ENCODE peak calls at places on chromosomes 1 and 21, in nine cellular contexts. One of them, this sample, is unnamed.

GRCh38 chr1:58802640-58803476 is 19.0 kb upstream of the JUN start:
- DNase-seq in right lobe of liver: no peak
- DNase-seq in IMR-90: no peak
- DNase-seq in sigmoid colon: no peak
- DNase-seq in A549: no peak
- DNase-seq in tibial nerve: no peak
- DNase-seq in breast epithelium: no peak
- DNase-seq in GM12878: no peak
- DNase-seq in Peyer's patch: no peak
- DNase-seq in this sample: peak

GRCh38 chr1:170871868-170872267 is 63.5 kb upstream of the MROH9 start:
- DNase-seq in right lobe of liver: no peak
- DNase-seq in IMR-90: no peak
- DNase-seq in sigmoid colon: no peak
- DNase-seq in A549: no peak
- DNase-seq in tibial nerve: no peak
- DNase-seq in breast epithelium: no peak
- DNase-seq in GM12878: no peak
- DNase-seq in Peyer's patch: no peak
- DNase-seq in this sample: no peak

GRCh38 chr1:185317886-185318310 is 855 bp upstream of the IVNS1ABP start:
- DNase-seq in right lobe of liver: peak
- DNase-seq in IMR-90: no peak
- DNase-seq in sigmoid colon: peak
- DNase-seq in A549: peak
- DNase-seq in tibial nerve: no peak
- DNase-seq in breast epithelium: peak
- DNase-seq in GM12878: peak
- DNase-seq in Peyer's patch: no peak
- DNase-seq in this sample: peak

GRCh38 chr21:31476551-31477120 is 132.6 kb upstream of the TIAM1 start:
- DNase-seq in right lobe of liver: no peak
- DNase-seq in IMR-90: no peak
- DNase-seq in sigmoid colon: peak
- DNase-seq in A549: no peak
- DNase-seq in tibial nerve: no peak
- DNase-seq in breast epithelium: no peak
- DNase-seq in GM12878: no peak
- DNase-seq in Peyer's patch: no peak
- DNase-seq in this sample: no peak

GRCh38 chr21:14591882-14592281 is 45.8 kb upstream of the SAMSN1 start:
- DNase-seq in right lobe of liver: peak
- DNase-seq in IMR-90: no peak
- DNase-seq in sigmoid colon: no peak
- DNase-seq in A549: no peak
- DNase-seq in tibial nerve: no peak
- DNase-seq in breast epithelium: no peak
- DNase-seq in GM12878: no peak
- DNase-seq in Peyer's patch: no peak
- DNase-seq in this sample: peak

GRCh38 chr1:210786546-210786945 is 347.4 kb downstream of the KCNH1 start:
- DNase-seq in right lobe of liver: no peak
- DNase-seq in IMR-90: no peak
- DNase-seq in sigmoid colon: no peak
- DNase-seq in A549: no peak
- DNase-seq in tibial nerve: no peak
- DNase-seq in breast epithelium: no peak
- DNase-seq in GM12878: no peak
- DNase-seq in Peyer's patch: no peak
- DNase-seq in this sample: no peak

GRCh38 chr1:167821969-167822685 is 91.8 kb downstream of the ADCY10 start:
- DNase-seq in right lobe of liver: no peak
- DNase-seq in IMR-90: peak
- DNase-seq in sigmoid colon: no peak
- DNase-seq in A549: peak
- DNase-seq in tibial nerve: no peak
- DNase-seq in breast epithelium: no peak
- DNase-seq in GM12878: no peak
- DNase-seq in Peyer's patch: no peak
- DNase-seq in this sample: no peak

GRCh38 chr1:97849350-97850339 is 71.2 kb downstream of the DPYD start:
- DNase-seq in right lobe of liver: no peak
- DNase-seq in IMR-90: peak
- DNase-seq in sigmoid colon: no peak
- DNase-seq in A549: peak
- DNase-seq in tibial nerve: no peak
- DNase-seq in breast epithelium: no peak
- DNase-seq in GM12878: no peak
- DNase-seq in Peyer's patch: no peak
- DNase-seq in this sample: no peak

GRCh38 chr1:109794319-109795132 is 30.8 kb upstream of the EPS8L3 start:
- DNase-seq in right lobe of liver: peak
- DNase-seq in IMR-90: no peak
- DNase-seq in sigmoid colon: no peak
- DNase-seq in A549: no peak
- DNase-seq in tibial nerve: no peak
- DNase-seq in breast epithelium: no peak
- DNase-seq in GM12878: no peak
- DNase-seq in Peyer's patch: peak
- DNase-seq in this sample: no peak

GRCh38 chr1:205317311-205317917 is 4.1 kb downstream of the NUAK2 start:
- DNase-seq in right lobe of liver: peak
- DNase-seq in IMR-90: no peak
- DNase-seq in sigmoid colon: no peak
- DNase-seq in A549: peak
- DNase-seq in tibial nerve: no peak
- DNase-seq in breast epithelium: peak
- DNase-seq in GM12878: no peak
- DNase-seq in Peyer's patch: peak
- DNase-seq in this sample: no peak

GRCh38 chr1:205318231-205318991 is 3.1 kb downstream of the NUAK2 start:
- DNase-seq in right lobe of liver: peak
- DNase-seq in IMR-90: no peak
- DNase-seq in sigmoid colon: no peak
- DNase-seq in A549: peak
- DNase-seq in tibial nerve: no peak
- DNase-seq in breast epithelium: no peak
- DNase-seq in GM12878: no peak
- DNase-seq in Peyer's patch: no peak
- DNase-seq in this sample: no peak

GRCh38 chr1:205321959-205322283 is 376 bp upstream of the NUAK2 start:
- DNase-seq in right lobe of liver: no peak
- DNase-seq in IMR-90: no peak
- DNase-seq in sigmoid colon: no peak
- DNase-seq in A549: no peak
- DNase-seq in tibial nerve: no peak
- DNase-seq in breast epithelium: no peak
- DNase-seq in GM12878: no peak
- DNase-seq in Peyer's patch: no peak
- DNase-seq in this sample: no peak

GRCh38 chr1:205321109-205321958 is at the start of gene NUAK2:
- DNase-seq in right lobe of liver: peak
- DNase-seq in IMR-90: peak
- DNase-seq in sigmoid colon: peak
- DNase-seq in A549: peak
- DNase-seq in tibial nerve: peak
- DNase-seq in breast epithelium: peak
- DNase-seq in GM12878: no peak
- DNase-seq in Peyer's patch: peak
- DNase-seq in this sample: peak

DNA sequence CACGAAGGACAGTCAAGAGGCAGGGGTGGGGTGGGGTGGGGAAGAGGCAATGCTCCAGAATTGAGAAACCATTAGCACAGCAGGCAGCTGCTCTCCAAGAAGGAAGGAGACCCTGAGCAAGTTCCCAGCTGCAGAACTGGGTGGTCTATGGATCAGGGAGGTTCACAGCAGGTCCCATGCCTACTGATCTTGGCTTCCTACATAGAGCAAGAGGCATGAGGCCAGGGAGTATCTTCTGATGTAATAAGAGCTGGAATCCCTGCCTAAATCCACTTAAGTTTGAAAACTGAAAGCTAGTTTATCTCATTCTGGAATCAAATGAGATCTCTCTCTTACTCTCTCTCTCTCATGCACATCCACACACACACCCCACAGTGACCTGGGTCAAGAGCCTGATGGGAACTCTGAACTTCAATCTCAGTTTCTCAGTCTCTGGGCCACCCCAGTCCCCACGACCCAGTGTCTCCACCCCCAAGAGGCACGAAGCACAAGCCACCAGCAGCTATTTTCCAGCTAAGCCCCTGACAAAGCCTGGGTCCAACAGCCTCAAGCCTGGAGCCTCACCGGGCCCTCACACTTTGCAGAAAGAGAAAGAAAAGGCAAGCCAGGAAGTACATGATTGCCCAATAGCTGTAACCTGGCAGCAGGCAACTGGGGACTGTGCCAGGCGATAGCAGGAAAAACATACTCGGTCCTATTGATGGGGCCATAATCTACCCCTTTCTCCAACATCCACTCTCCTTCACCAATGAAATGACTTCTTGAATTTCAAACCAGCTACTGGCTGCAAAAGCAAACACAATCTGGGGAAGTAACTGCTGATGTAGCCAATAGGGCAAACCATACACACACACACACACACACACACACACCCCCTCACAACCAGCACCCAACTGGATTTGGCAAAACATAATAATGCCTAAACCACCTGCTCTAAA is 2.2 kb downstream of the NUAK2 start:
- DNase-seq in right lobe of liver: peak
- DNase-seq in IMR-90: peak
- DNase-seq in sigmoid colon: peak
- DNase-seq in A549: peak
- DNase-seq in tibial nerve: peak
- DNase-seq in breast epithelium: peak
- DNase-seq in GM12878: no peak
- DNase-seq in Peyer's patch: peak
- DNase-seq in this sample: peak
- H3K4me3 ChIP-seq in right lobe of liver: peak
- H3K4me3 ChIP-seq in IMR-90: peak
- H3K4me3 ChIP-seq in sigmoid colon: no peak
- H3K4me3 ChIP-seq in A549: peak
- H3K4me3 ChIP-seq in tibial nerve: peak
- H3K4me3 ChIP-seq in breast epithelium: peak
- H3K4me3 ChIP-seq in GM12878: no peak
- H3K4me3 ChIP-seq in Peyer's patch: peak
- H3K4me3 ChIP-seq in this sample: no peak

DNA sequence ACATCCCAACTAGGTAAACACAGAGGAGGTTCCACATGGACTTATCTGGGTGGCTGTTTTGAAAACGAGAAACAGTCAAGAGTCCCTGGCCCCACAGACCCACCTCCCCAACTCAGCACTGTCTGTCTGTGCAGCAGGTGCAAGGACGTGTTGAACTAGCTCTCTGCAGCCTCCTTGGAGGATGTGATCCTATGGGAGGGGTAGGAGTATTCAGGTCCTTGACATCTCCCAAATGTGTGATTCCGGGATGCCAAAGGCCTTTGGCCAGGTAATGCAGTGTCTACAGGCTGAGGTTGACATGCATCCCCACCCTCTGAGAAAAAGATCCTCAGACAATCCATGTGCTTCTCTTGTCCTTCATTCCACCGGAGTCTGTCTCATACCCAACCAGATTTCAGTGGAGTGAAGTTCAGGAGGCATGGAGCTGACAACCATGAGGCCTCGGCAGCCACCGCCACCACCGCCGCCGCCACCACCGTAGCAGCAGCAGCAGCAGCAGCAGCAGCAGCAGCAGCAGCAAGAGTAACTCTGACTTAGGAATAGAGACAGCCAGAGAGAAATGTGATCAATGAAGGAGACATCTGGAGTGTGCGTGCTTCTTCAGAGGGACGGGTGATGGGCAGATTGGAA is 151.6 kb upstream of the CAMK1G start:
- DNase-seq in right lobe of liver: no peak
- DNase-seq in IMR-90: no peak
- DNase-seq in sigmoid colon: no peak
- DNase-seq in A549: no peak
- DNase-seq in tibial nerve: no peak
- DNase-seq in breast epithelium: no peak
- DNase-seq in GM12878: no peak
- DNase-seq in Peyer's patch: no peak
- DNase-seq in this sample: no peak
- TF ChIP-seq POLR2A in right lobe of liver: no peak
- TF ChIP-seq POLR2A in IMR-90: no peak
- TF ChIP-seq POLR2A in sigmoid colon: no peak
- TF ChIP-seq POLR2A in A549: no peak
- TF ChIP-seq POLR2A in tibial nerve: no peak
- TF ChIP-seq POLR2A in breast epithelium: no peak
- TF ChIP-seq POLR2A in GM12878: no peak
- TF ChIP-seq POLR2A in Peyer's patch: no peak
- TF ChIP-seq POLR2A in this sample: no peak

GRCh38 chr1:112718691-112719418 is 3.7 kb upstream of the PPM1J start:
- DNase-seq in right lobe of liver: peak
- DNase-seq in IMR-90: peak
- DNase-seq in sigmoid colon: peak
- DNase-seq in A549: peak
- DNase-seq in tibial nerve: peak
- DNase-seq in breast epithelium: peak
- DNase-seq in GM12878: no peak
- DNase-seq in Peyer's patch: peak
- DNase-seq in this sample: peak

GRCh38 chr1:112721966-112722524 is 6.9 kb upstream of the PPM1J start:
- DNase-seq in right lobe of liver: no peak
- DNase-seq in IMR-90: no peak
- DNase-seq in sigmoid colon: no peak
- DNase-seq in A549: no peak
- DNase-seq in tibial nerve: no peak
- DNase-seq in breast epithelium: no peak
- DNase-seq in GM12878: no peak
- DNase-seq in Peyer's patch: no peak
- DNase-seq in this sample: no peak

GRCh38 chr1:112719706-112720105 is 4.6 kb upstream of the PPM1J start:
- DNase-seq in right lobe of liver: no peak
- DNase-seq in IMR-90: no peak
- DNase-seq in sigmoid colon: no peak
- DNase-seq in A549: no peak
- DNase-seq in tibial nerve: no peak
- DNase-seq in breast epithelium: no peak
- DNase-seq in GM12878: no peak
- DNase-seq in Peyer's patch: no peak
- DNase-seq in this sample: no peak

GRCh38 chr1:112723511-112723839 is 8.3 kb upstream of the PPM1J start:
- DNase-seq in right lobe of liver: no peak
- DNase-seq in IMR-90: no peak
- DNase-seq in sigmoid colon: no peak
- DNase-seq in A549: no peak
- DNase-seq in tibial nerve: no peak
- DNase-seq in breast epithelium: no peak
- DNase-seq in GM12878: no peak
- DNase-seq in Peyer's patch: no peak
- DNase-seq in this sample: no peak

GRCh38 chr1:112722601-112723510 is 7.7 kb upstream of the PPM1J start:
- DNase-seq in right lobe of liver: no peak
- DNase-seq in IMR-90: peak
- DNase-seq in sigmoid colon: no peak
- DNase-seq in A549: no peak
- DNase-seq in tibial nerve: no peak
- DNase-seq in breast epithelium: no peak
- DNase-seq in GM12878: no peak
- DNase-seq in Peyer's patch: no peak
- DNase-seq in this sample: no peak
- H3K4me3 ChIP-seq in right lobe of liver: no peak
- H3K4me3 ChIP-seq in IMR-90: no peak
- H3K4me3 ChIP-seq in sigmoid colon: no peak
- H3K4me3 ChIP-seq in A549: no peak
- H3K4me3 ChIP-seq in tibial nerve: peak
- H3K4me3 ChIP-seq in breast epithelium: peak
- H3K4me3 ChIP-seq in GM12878: no peak
- H3K4me3 ChIP-seq in Peyer's patch: peak
- H3K4me3 ChIP-seq in this sample: no peak

GRCh38 chr21:42062543-42063022 is 8.5 kb upstream of the UMODL1 start:
- DNase-seq in right lobe of liver: no peak
- DNase-seq in IMR-90: no peak
- DNase-seq in sigmoid colon: no peak
- DNase-seq in A549: no peak
- DNase-seq in tibial nerve: no peak
- DNase-seq in breast epithelium: peak
- DNase-seq in GM12878: peak
- DNase-seq in Peyer's patch: peak
- DNase-seq in this sample: peak
- TF ChIP-seq POLR2A in right lobe of liver: no peak
- TF ChIP-seq POLR2A in IMR-90: no peak
- TF ChIP-seq POLR2A in sigmoid colon: no peak
- TF ChIP-seq POLR2A in A549: no peak
- TF ChIP-seq POLR2A in tibial nerve: no peak
- TF ChIP-seq POLR2A in breast epithelium: no peak
- TF ChIP-seq POLR2A in GM12878: peak
- TF ChIP-seq POLR2A in Peyer's patch: peak
- TF ChIP-seq POLR2A in this sample: no peak

This sample was measured in lower leg skin.